ENCODE peak calls at places on chromosomes 1 and 21, in ten cellular contexts. One of them, this sample, is unnamed.

GRCh38 chr1:206555473-206555935 is 48.2 kb downstream of the RASSF5 start:
- DNase-seq in astrocyte: no peak
- DNase-seq in thyroid gland: peak
- DNase-seq in tibial artery: no peak
- DNase-seq in hepatocyte: peak
- DNase-seq in fibroblast of pulmonary artery: no peak
- DNase-seq in fibroblast of the aortic adventitia: no peak
- DNase-seq in Calu3: no peak
- DNase-seq in fibroblast of lung: peak
- DNase-seq in psoas muscle: peak
- DNase-seq in this sample: no peak

GRCh38 chr1:150572918-150573647 is 6.3 kb downstream of the MCL1 start:
- DNase-seq in thyroid gland: peak
- DNase-seq in astrocyte: no peak
- DNase-seq in hepatocyte: peak
- DNase-seq in fibroblast of lung: no peak
- DNase-seq in Calu3: no peak
- DNase-seq in psoas muscle: no peak
- DNase-seq in tibial artery: no peak
- DNase-seq in fibroblast of the aortic adventitia: no peak
- DNase-seq in fibroblast of pulmonary artery: peak
- DNase-seq in this sample: no peak

GRCh38 chr1:156281281-156282142 is 1.1 kb downstream of the SMG5 start:
- DNase-seq in tibial artery: no peak
- DNase-seq in psoas muscle: peak
- DNase-seq in hepatocyte: peak
- DNase-seq in fibroblast of pulmonary artery: peak
- DNase-seq in fibroblast of the aortic adventitia: peak
- DNase-seq in astrocyte: peak
- DNase-seq in fibroblast of lung: peak
- DNase-seq in Calu3: peak
- DNase-seq in thyroid gland: peak
- DNase-seq in this sample: no peak

GRCh38 chr1:55483523-55483922 is 268.4 kb upstream of the USP24 start:
- DNase-seq in fibroblast of the aortic adventitia: no peak
- DNase-seq in fibroblast of lung: no peak
- DNase-seq in Calu3: no peak
- DNase-seq in tibial artery: no peak
- DNase-seq in fibroblast of pulmonary artery: no peak
- DNase-seq in thyroid gland: no peak
- DNase-seq in astrocyte: no peak
- DNase-seq in psoas muscle: no peak
- DNase-seq in hepatocyte: no peak
- DNase-seq in this sample: no peak

GRCh38 chr1:235649722-235650163 is at the start of gene GNG4:
- DNase-seq in fibroblast of pulmonary artery: no peak
- DNase-seq in astrocyte: no peak
- DNase-seq in psoas muscle: no peak
- DNase-seq in hepatocyte: peak
- DNase-seq in tibial artery: no peak
- DNase-seq in fibroblast of the aortic adventitia: no peak
- DNase-seq in fibroblast of lung: no peak
- DNase-seq in Calu3: peak
- DNase-seq in thyroid gland: no peak
- DNase-seq in this sample: no peak

GRCh38 chr1:154955039-154955717 is 721 bp downstream of the PBXIP1 start:
- DNase-seq in thyroid gland: peak
- DNase-seq in astrocyte: peak
- DNase-seq in fibroblast of lung: peak
- DNase-seq in hepatocyte: peak
- DNase-seq in fibroblast of pulmonary artery: peak
- DNase-seq in Calu3: no peak
- DNase-seq in psoas muscle: no peak
- DNase-seq in fibroblast of the aortic adventitia: peak
- DNase-seq in tibial artery: peak
- DNase-seq in this sample: peak

GRCh38 chr1:231808990-231809389 is 182.4 kb downstream of the DISC1 start:
- DNase-seq in hepatocyte: no peak
- DNase-seq in fibroblast of pulmonary artery: peak
- DNase-seq in Calu3: no peak
- DNase-seq in fibroblast of the aortic adventitia: peak
- DNase-seq in thyroid gland: no peak
- DNase-seq in tibial artery: peak
- DNase-seq in fibroblast of lung: peak
- DNase-seq in psoas muscle: no peak
- DNase-seq in astrocyte: peak
- DNase-seq in this sample: no peak

GRCh38 chr1:208239518-208240381 is 4.4 kb downstream of the PLXNA2 start:
- DNase-seq in thyroid gland: no peak
- DNase-seq in hepatocyte: peak
- DNase-seq in astrocyte: peak
- DNase-seq in Calu3: peak
- DNase-seq in psoas muscle: no peak
- DNase-seq in fibroblast of lung: peak
- DNase-seq in tibial artery: no peak
- DNase-seq in fibroblast of the aortic adventitia: no peak
- DNase-seq in fibroblast of pulmonary artery: no peak
- DNase-seq in this sample: no peak

GRCh38 chr1:209335090-209335692 is 248.3 kb upstream of the CAMK1G start:
- DNase-seq in psoas muscle: no peak
- DNase-seq in fibroblast of lung: peak
- DNase-seq in hepatocyte: peak
- DNase-seq in tibial artery: no peak
- DNase-seq in astrocyte: no peak
- DNase-seq in fibroblast of the aortic adventitia: peak
- DNase-seq in Calu3: peak
- DNase-seq in thyroid gland: peak
- DNase-seq in fibroblast of pulmonary artery: peak
- DNase-seq in this sample: no peak

GRCh38 chr1:22190731-22191130 is 47.8 kb upstream of the WNT4 start:
- DNase-seq in psoas muscle: no peak
- DNase-seq in hepatocyte: no peak
- DNase-seq in astrocyte: no peak
- DNase-seq in thyroid gland: no peak
- DNase-seq in tibial artery: no peak
- DNase-seq in fibroblast of lung: no peak
- DNase-seq in fibroblast of pulmonary artery: no peak
- DNase-seq in Calu3: no peak
- DNase-seq in fibroblast of the aortic adventitia: no peak
- DNase-seq in this sample: no peak

GRCh38 chr1:246219508-246220030 is 287.5 kb downstream of the SMYD3 start:
- DNase-seq in psoas muscle: no peak
- DNase-seq in fibroblast of lung: peak
- DNase-seq in fibroblast of pulmonary artery: no peak
- DNase-seq in Calu3: no peak
- DNase-seq in tibial artery: no peak
- DNase-seq in hepatocyte: peak
- DNase-seq in fibroblast of the aortic adventitia: no peak
- DNase-seq in thyroid gland: no peak
- DNase-seq in astrocyte: peak
- DNase-seq in this sample: no peak

GRCh38 chr1:44678626-44679025 is 4.1 kb downstream of the ARMH1 start:
- DNase-seq in hepatocyte: no peak
- DNase-seq in fibroblast of the aortic adventitia: no peak
- DNase-seq in psoas muscle: no peak
- DNase-seq in thyroid gland: no peak
- DNase-seq in Calu3: no peak
- DNase-seq in fibroblast of lung: no peak
- DNase-seq in astrocyte: no peak
- DNase-seq in fibroblast of pulmonary artery: no peak
- DNase-seq in tibial artery: no peak
- DNase-seq in this sample: no peak

GRCh38 chr1:44675186-44675585 is 672 bp downstream of the ARMH1 start:
- DNase-seq in hepatocyte: no peak
- DNase-seq in Calu3: no peak
- DNase-seq in tibial artery: no peak
- DNase-seq in fibroblast of the aortic adventitia: no peak
- DNase-seq in psoas muscle: no peak
- DNase-seq in fibroblast of pulmonary artery: no peak
- DNase-seq in astrocyte: no peak
- DNase-seq in thyroid gland: no peak
- DNase-seq in fibroblast of lung: no peak
- DNase-seq in this sample: no peak

GRCh38 chr1:44678120-44678519 is 3.6 kb downstream of the ARMH1 start:
- DNase-seq in fibroblast of pulmonary artery: no peak
- DNase-seq in astrocyte: no peak
- DNase-seq in psoas muscle: no peak
- DNase-seq in thyroid gland: no peak
- DNase-seq in Calu3: no peak
- DNase-seq in fibroblast of the aortic adventitia: no peak
- DNase-seq in tibial artery: no peak
- DNase-seq in fibroblast of lung: no peak
- DNase-seq in hepatocyte: no peak
- DNase-seq in this sample: no peak

GRCh38 chr1:44676484-44677200 is 2.1 kb downstream of the ARMH1 start:
- DNase-seq in thyroid gland: no peak
- DNase-seq in Calu3: peak
- DNase-seq in hepatocyte: no peak
- DNase-seq in astrocyte: peak
- DNase-seq in fibroblast of pulmonary artery: peak
- DNase-seq in psoas muscle: no peak
- DNase-seq in tibial artery: no peak
- DNase-seq in fibroblast of lung: peak
- DNase-seq in fibroblast of the aortic adventitia: peak
- DNase-seq in this sample: peak

GRCh38 chr1:44677201-44677520 is 2.6 kb downstream of the ARMH1 start:
- DNase-seq in astrocyte: peak
- DNase-seq in fibroblast of lung: peak
- DNase-seq in psoas muscle: no peak
- DNase-seq in tibial artery: no peak
- DNase-seq in fibroblast of the aortic adventitia: peak
- DNase-seq in thyroid gland: no peak
- DNase-seq in hepatocyte: peak
- DNase-seq in Calu3: no peak
- DNase-seq in fibroblast of pulmonary artery: peak
- DNase-seq in this sample: no peak
- TF ChIP-seq CTCF in astrocyte: peak
- TF ChIP-seq CTCF in fibroblast of lung: peak
- TF ChIP-seq CTCF in psoas muscle: peak
- TF ChIP-seq CTCF in tibial artery: peak
- TF ChIP-seq CTCF in fibroblast of the aortic adventitia: peak
- TF ChIP-seq CTCF in thyroid gland: peak
- TF ChIP-seq CTCF in hepatocyte: peak
- TF ChIP-seq CTCF in Calu3: no peak
- TF ChIP-seq CTCF in fibroblast of pulmonary artery: peak
- TF ChIP-seq CTCF in this sample: peak

DNA sequence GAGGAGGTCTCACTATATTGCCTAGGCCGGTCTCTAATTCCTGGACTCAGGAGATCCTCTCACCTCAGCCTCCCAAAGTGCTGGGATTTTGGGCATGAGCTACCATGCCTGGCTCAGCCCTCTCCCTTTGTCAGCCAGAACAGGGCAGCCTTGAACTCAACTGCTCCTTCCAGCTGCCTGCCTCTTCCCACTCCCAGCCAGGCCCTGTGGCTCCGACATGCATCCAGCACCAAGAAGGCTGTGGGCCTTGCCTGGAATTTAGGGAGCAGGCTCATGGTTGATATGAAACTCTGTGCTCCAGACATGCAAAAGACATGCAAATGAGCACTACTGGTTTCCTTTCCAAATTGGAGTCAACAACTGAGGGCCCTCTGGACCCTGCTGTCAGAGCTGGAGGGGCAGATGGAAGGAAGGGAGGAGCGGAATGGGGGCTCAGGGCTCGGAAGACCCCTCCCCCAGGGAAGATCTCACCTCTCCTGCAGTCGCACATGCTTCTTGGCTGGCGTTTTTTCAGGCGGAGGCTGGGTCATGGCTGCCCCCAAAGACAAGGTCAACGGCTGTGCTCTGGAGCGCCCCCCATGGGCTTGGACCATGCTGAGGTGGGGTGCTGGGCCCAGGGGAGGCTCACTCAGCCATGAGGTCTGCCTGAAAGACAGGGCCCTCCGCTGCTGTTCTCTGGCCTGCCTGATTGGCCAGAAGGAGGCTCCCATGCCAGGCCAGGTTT is 1.4 kb downstream of the PTPN7 start:
- DNase-seq in fibroblast of pulmonary artery: no peak
- DNase-seq in hepatocyte: no peak
- DNase-seq in tibial artery: no peak
- DNase-seq in astrocyte: no peak
- DNase-seq in Calu3: no peak
- DNase-seq in fibroblast of lung: no peak
- DNase-seq in thyroid gland: no peak
- DNase-seq in psoas muscle: no peak
- DNase-seq in fibroblast of the aortic adventitia: no peak
- DNase-seq in this sample: no peak
- TF ChIP-seq CTCF in fibroblast of pulmonary artery: no peak
- TF ChIP-seq CTCF in hepatocyte: no peak
- TF ChIP-seq CTCF in tibial artery: no peak
- TF ChIP-seq CTCF in astrocyte: no peak
- TF ChIP-seq CTCF in Calu3: no peak
- TF ChIP-seq CTCF in fibroblast of lung: no peak
- TF ChIP-seq CTCF in thyroid gland: no peak
- TF ChIP-seq CTCF in psoas muscle: no peak
- TF ChIP-seq CTCF in fibroblast of the aortic adventitia: no peak
- TF ChIP-seq CTCF in this sample: no peak

DNA sequence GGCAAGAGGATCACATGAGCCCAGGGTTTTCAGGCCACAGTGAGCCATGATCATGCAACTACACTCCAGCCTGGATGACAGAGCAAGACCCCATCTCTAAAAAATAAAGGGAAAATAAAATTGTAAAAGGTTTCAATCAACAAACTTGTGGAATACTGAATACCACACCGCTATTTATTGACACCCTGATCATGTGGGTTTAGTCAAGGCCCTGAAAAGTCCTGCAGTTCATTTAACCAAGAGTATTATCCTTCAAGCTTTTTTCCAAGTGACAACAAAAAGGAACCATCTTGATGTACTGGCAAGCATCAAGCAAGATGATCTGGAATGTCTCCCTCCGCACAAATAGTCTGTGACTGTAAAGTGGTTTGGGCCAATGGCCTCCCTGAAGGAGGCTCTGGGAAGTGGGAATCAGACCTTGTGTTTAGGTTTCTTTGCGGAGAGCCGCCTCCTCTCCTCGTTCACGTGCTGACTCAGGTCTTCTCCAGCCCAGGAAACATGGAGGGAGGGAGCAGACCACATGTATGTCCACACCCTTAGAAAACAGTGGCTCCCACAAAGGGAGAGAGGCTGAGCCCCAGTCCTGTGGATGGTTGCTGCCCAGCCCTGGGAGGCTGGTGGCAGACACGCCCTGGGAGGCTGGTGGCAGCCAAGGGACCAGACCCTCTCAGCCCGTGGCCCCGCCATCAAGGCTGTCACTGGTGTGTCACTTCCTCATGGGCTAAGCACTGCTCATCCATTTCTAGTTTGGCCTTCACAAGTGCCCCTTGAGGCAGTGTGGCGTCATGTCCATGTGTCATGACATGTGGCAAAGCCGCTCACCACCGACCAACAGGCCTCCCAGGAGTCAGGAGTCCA is 56.7 kb downstream of the RIPK4 start:
- DNase-seq in tibial artery: no peak
- DNase-seq in astrocyte: no peak
- DNase-seq in Calu3: no peak
- DNase-seq in hepatocyte: no peak
- DNase-seq in thyroid gland: no peak
- DNase-seq in fibroblast of the aortic adventitia: no peak
- DNase-seq in fibroblast of lung: no peak
- DNase-seq in psoas muscle: no peak
- DNase-seq in fibroblast of pulmonary artery: no peak
- DNase-seq in this sample: no peak
- TF ChIP-seq CTCF in tibial artery: no peak
- TF ChIP-seq CTCF in astrocyte: no peak
- TF ChIP-seq CTCF in Calu3: no peak
- TF ChIP-seq CTCF in hepatocyte: no peak
- TF ChIP-seq CTCF in thyroid gland: no peak
- TF ChIP-seq CTCF in fibroblast of the aortic adventitia: no peak
- TF ChIP-seq CTCF in fibroblast of lung: no peak
- TF ChIP-seq CTCF in psoas muscle: no peak
- TF ChIP-seq CTCF in fibroblast of pulmonary artery: no peak
- TF ChIP-seq CTCF in this sample: no peak

GRCh38 chr1:7856345-7856744 is 3.5 kb upstream of the UTS2 start:
- DNase-seq in hepatocyte: no peak
- DNase-seq in astrocyte: no peak
- DNase-seq in fibroblast of lung: no peak
- DNase-seq in fibroblast of pulmonary artery: peak
- DNase-seq in fibroblast of the aortic adventitia: no peak
- DNase-seq in Calu3: no peak
- DNase-seq in thyroid gland: peak
- DNase-seq in psoas muscle: no peak
- DNase-seq in tibial artery: no peak
- DNase-seq in this sample: no peak
- TF ChIP-seq CTCF in hepatocyte: no peak
- TF ChIP-seq CTCF in astrocyte: no peak
- TF ChIP-seq CTCF in fibroblast of lung: peak
- TF ChIP-seq CTCF in fibroblast of pulmonary artery: peak
- TF ChIP-seq CTCF in fibroblast of the aortic adventitia: no peak
- TF ChIP-seq CTCF in Calu3: no peak
- TF ChIP-seq CTCF in thyroid gland: no peak
- TF ChIP-seq CTCF in psoas muscle: no peak
- TF ChIP-seq CTCF in tibial artery: no peak
- TF ChIP-seq CTCF in this sample: peak

This sample was measured in AG09319.